ENCODE peak calls at places on chromosome 19, in eight cellular contexts. G, N, X, Q, Y, F, Z and J are unnamed samples.

GRCh38 chr19:39296906-39297305 is 699 bp downstream of the IFNL1 start:
- DNase-seq in X (no peak), N (no peak), Y (no peak), Q (no peak), G (peak; percentile 39), F (no peak), Z (no peak), J (no peak)

GRCh38 chr19:44608391-44608821 is 5.0 kb upstream of the IGSF23 start:
- DNase-seq in G (no peak), X (no peak), Y (peak; percentile 57), F (no peak), Q (no peak), Z (no peak), N (no peak), J (no peak)

GRCh38 chr19:35545855-35546381 is 492 bp downstream of the TMEM147 start:
- DNase-seq in Q (peak; percentile 58), X (no peak), Y (peak; percentile 48), Z (no peak), G (peak; percentile 78), N (peak; percentile 52), F (peak; percentile 56), J (peak; percentile 31)

GRCh38 chr19:38506723-38507550 is 73.4 kb downstream of the RYR1 start:
- DNase-seq in F (peak; percentile 97), Z (peak; percentile 23), Y (peak; percentile 92), G (peak; percentile 87), N (peak; percentile 100), X (no peak), Q (peak; percentile 100), J (peak; percentile 62)

GRCh38 chr19:7847664-7848063 is 17.6 kb downstream of the EVI5L start:
- DNase-seq in X (no peak), Y (no peak), N (no peak), Q (no peak), G (no peak), Z (no peak), F (no peak), J (no peak)

GRCh38 chr19:49151339-49152217 is 3.6 kb downstream of the HRC start:
- DNase-seq in Q (peak; percentile 91), X (no peak), F (peak; percentile 92), Y (peak; percentile 98), Z (no peak), G (peak; percentile 80), N (peak; percentile 99), J (peak; percentile 58)

GRCh38 chr19:11554160-11554559 is 4.9 kb downstream of the ELOF1 start:
- DNase-seq in N (no peak), Z (no peak), Y (no peak), X (no peak), F (no peak), Q (no peak), G (no peak), J (no peak)

GRCh38 chr19:52335768-52336116 is 301 bp upstream of the ZNF610 start:
- DNase-seq in N (no peak), Y (no peak), X (no peak), Q (no peak), Z (no peak), F (no peak), G (no peak), J (no peak)

GRCh38 chr19:1468274-1469199 is 10.5 kb downstream of the C19orf25 start:
- DNase-seq in X (no peak), F (no peak), Z (peak; percentile 53), Y (no peak), G (no peak), Q (peak; percentile 60), N (peak; percentile 69), J (no peak)

GRCh38 chr19:812049-812816 is 9.5 kb downstream of the PLPPR3 start:
- DNase-seq in G (no peak), F (no peak), X (no peak), Z (no peak), Y (no peak), Q (no peak), N (no peak), J (no peak)

GRCh38 chr19:23698711-23699520 is 11.9 kb upstream of the ZNF675 start:
- DNase-seq in X (no peak), F (peak; percentile 32), Y (peak; percentile 52), Q (no peak), G (no peak), Z (no peak), N (peak; percentile 25), J (no peak)

GRCh38 chr19:45404557-45405434 is at the start of gene PPP1R13L:
- DNase-seq in Y (peak; percentile 92), G (peak; percentile 91), Z (peak; percentile 82), X (no peak), N (peak; percentile 97), Q (peak; percentile 96), F (peak; percentile 95), J (peak; percentile 74)

GRCh38 chr19:51691122-51692064 is 1.7 kb upstream of the SPACA6 start:
- DNase-seq in Q (peak; percentile 81), Y (no peak), Z (peak; percentile 67), N (peak; percentile 25), X (no peak), G (no peak), F (no peak), J (no peak)

DNA sequence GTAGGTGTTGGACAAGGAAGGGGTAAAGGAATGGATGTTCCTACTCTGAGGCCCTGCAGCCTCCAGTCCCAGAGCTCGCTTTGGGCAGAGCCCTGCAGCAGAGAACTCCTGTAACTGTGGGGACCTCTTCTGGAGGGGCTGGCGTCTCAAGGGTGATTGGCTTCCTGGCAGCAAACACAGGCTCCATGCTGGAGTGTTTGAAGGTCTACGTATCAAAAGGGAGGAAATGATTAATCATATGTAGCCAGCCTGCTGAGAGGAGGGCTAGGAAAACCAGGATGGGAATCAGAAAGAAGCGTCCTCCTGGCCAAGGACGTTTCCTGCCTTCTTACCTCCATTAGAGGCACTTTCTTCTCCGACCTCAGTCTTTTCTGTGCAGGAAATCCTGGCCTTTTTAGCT is 208.5 kb downstream of the TSHZ3 start:
- DNase-seq in Z (peak; percentile 40), X (no peak), G (no peak), Q (peak; percentile 17), Y (no peak), F (no peak), N (no peak), J (no peak)
- TF ChIP-seq CTCF in Z (no peak), X (peak; percentile 3), G (no peak), Q (no peak), Y (no peak), F (no peak), N (no peak), J (no peak)

GRCh38 chr19:5530701-5531100 is 37.1 kb downstream of the TINCR start:
- DNase-seq in X (no peak), Z (no peak), Q (no peak), G (no peak), F (no peak), Y (no peak), N (no peak), J (no peak)

GRCh38 chr19:5536337-5536894 is 31.3 kb downstream of the TINCR start:
- DNase-seq in Z (peak; percentile 21), X (no peak), G (no peak), Q (peak; percentile 23), N (peak; percentile 91), F (peak; percentile 46), Y (no peak), J (peak; percentile 68)

GRCh38 chr19:5533257-5533656 is 34.5 kb downstream of the TINCR start:
- DNase-seq in G (no peak), Z (no peak), X (no peak), Q (no peak), F (no peak), N (no peak), Y (no peak), J (no peak)

GRCh38 chr19:5537870-5538269 is 29.9 kb downstream of the TINCR start:
- DNase-seq in G (no peak), Z (no peak), Y (no peak), Q (no peak), X (no peak), N (no peak), F (no peak), J (no peak)

GRCh38 chr19:5534787-5535586 is 32.8 kb downstream of the TINCR start:
- DNase-seq in Z (no peak), G (no peak), Q (peak; percentile 59), X (no peak), Y (no peak), N (peak; percentile 74), F (no peak), J (peak; percentile 41)
- TF ChIP-seq CTCF in Z (peak; percentile 41), G (no peak), Q (peak; percentile 13), X (peak; percentile 39), Y (no peak), N (peak; percentile 62), F (peak; percentile 21), J (peak; percentile 81)

GRCh38 chr19:30076101-30076551 is 134.1 kb downstream of the URI1 start:
- DNase-seq in Q (no peak), Y (no peak), X (no peak), N (no peak), G (peak; percentile 31), Z (no peak), F (no peak), J (no peak)
- TF ChIP-seq CTCF in Q (no peak), Y (no peak), X (no peak), N (no peak), G (no peak), Z (no peak), F (no peak), J (no peak)

GRCh38 chr19:5338661-5339469 is 1.7 kb downstream of the PTPRS start:
- DNase-seq in F (no peak), N (peak; percentile 56), Z (no peak), X (no peak), Y (no peak), G (no peak), Q (no peak), J (no peak)
- TF ChIP-seq CTCF in F (no peak), N (no peak), Z (no peak), X (no peak), Y (no peak), G (no peak), Q (no peak), J (no peak)

GRCh38 chr19:2507109-2507508 is 31.2 kb downstream of the GADD45B start:
- DNase-seq in X (no peak), N (no peak), F (no peak), G (peak; percentile 75), Z (peak; percentile 58), Q (peak; percentile 95), Y (peak; percentile 70), J (no peak)
- TF ChIP-seq CTCF in X (no peak), N (no peak), F (no peak), G (no peak), Z (no peak), Q (no peak), Y (no peak), J (no peak)